ENCODE peak calls at places on chromosomes 7 and 10, in eight cellular contexts. One of them, this sample, is unnamed.

GRCh38 chr10:4470231-4470840 is 355.7 kb upstream of the AKR1E2 start:
- DNase-seq in transverse colon: no peak
- DNase-seq in HL-60: no peak
- DNase-seq in sigmoid colon: no peak
- DNase-seq in stomach: no peak
- DNase-seq in prostate gland: no peak
- DNase-seq in GM23338: no peak
- DNase-seq in K562: no peak
- DNase-seq in this sample: no peak

GRCh38 chr10:54800677-54801480 is at the start of gene PCDH15:
- DNase-seq in transverse colon: no peak
- DNase-seq in HL-60: no peak
- DNase-seq in sigmoid colon: no peak
- DNase-seq in stomach: no peak
- DNase-seq in prostate gland: no peak
- DNase-seq in GM23338: peak; percentile 80
- DNase-seq in K562: no peak
- DNase-seq in this sample: peak; percentile 37

GRCh38 chr7:134834689-134835462 is 55.4 kb downstream of the CALD1 start:
- DNase-seq in transverse colon: no peak
- DNase-seq in HL-60: no peak
- DNase-seq in sigmoid colon: peak; percentile 81
- DNase-seq in stomach: no peak
- DNase-seq in prostate gland: no peak
- DNase-seq in GM23338: no peak
- DNase-seq in K562: peak; percentile 70
- DNase-seq in this sample: peak; percentile 22

GRCh38 chr10:9038146-9038714 is 983.7 kb downstream of the GATA3 start:
- DNase-seq in transverse colon: no peak
- DNase-seq in HL-60: peak; percentile 0
- DNase-seq in sigmoid colon: no peak
- DNase-seq in stomach: no peak
- DNase-seq in prostate gland: no peak
- DNase-seq in GM23338: no peak
- DNase-seq in K562: no peak
- DNase-seq in this sample: no peak

GRCh38 chr10:3225589-3225988 is 53.0 kb upstream of the PITRM1 start:
- DNase-seq in transverse colon: no peak
- DNase-seq in HL-60: no peak
- DNase-seq in sigmoid colon: no peak
- DNase-seq in stomach: no peak
- DNase-seq in prostate gland: no peak
- DNase-seq in GM23338: no peak
- DNase-seq in K562: no peak
- DNase-seq in this sample: no peak

GRCh38 chr7:47943676-47944474 is 4.4 kb downstream of the PKD1L1 start:
- DNase-seq in transverse colon: no peak
- DNase-seq in HL-60: no peak
- DNase-seq in sigmoid colon: no peak
- DNase-seq in stomach: no peak
- DNase-seq in prostate gland: no peak
- DNase-seq in GM23338: no peak
- DNase-seq in K562: no peak
- DNase-seq in this sample: peak; percentile 58

GRCh38 chr7:10973942-10974716 is 457 bp downstream of the PHF14 start:
- DNase-seq in transverse colon: peak; percentile 37
- DNase-seq in HL-60: no peak
- DNase-seq in sigmoid colon: no peak
- DNase-seq in stomach: peak; percentile 28
- DNase-seq in prostate gland: no peak
- DNase-seq in GM23338: peak; percentile 65
- DNase-seq in K562: peak; percentile 44
- DNase-seq in this sample: peak; percentile 83

GRCh38 chr7:28155964-28156363 is 24.6 kb downstream of the JAZF1 start:
- DNase-seq in transverse colon: no peak
- DNase-seq in HL-60: no peak
- DNase-seq in sigmoid colon: no peak
- DNase-seq in stomach: no peak
- DNase-seq in prostate gland: no peak
- DNase-seq in GM23338: no peak
- DNase-seq in K562: no peak
- DNase-seq in this sample: no peak

GRCh38 chr10:33022090-33022489 is 64.1 kb upstream of the ITGB1 start:
- DNase-seq in transverse colon: no peak
- DNase-seq in HL-60: no peak
- DNase-seq in sigmoid colon: no peak
- DNase-seq in stomach: no peak
- DNase-seq in prostate gland: no peak
- DNase-seq in GM23338: no peak
- DNase-seq in K562: no peak
- DNase-seq in this sample: no peak

GRCh38 chr7:74010407-74010806 is 17.6 kb upstream of the ELN start:
- DNase-seq in transverse colon: no peak
- DNase-seq in HL-60: no peak
- DNase-seq in sigmoid colon: no peak
- DNase-seq in stomach: no peak
- DNase-seq in prostate gland: no peak
- DNase-seq in GM23338: no peak
- DNase-seq in K562: no peak
- DNase-seq in this sample: no peak
- TF ChIP-seq POLR2AphosphoS5 in transverse colon: no peak
- TF ChIP-seq POLR2AphosphoS5 in HL-60: no peak
- TF ChIP-seq POLR2AphosphoS5 in sigmoid colon: no peak
- TF ChIP-seq POLR2AphosphoS5 in stomach: no peak
- TF ChIP-seq POLR2AphosphoS5 in prostate gland: no peak
- TF ChIP-seq POLR2AphosphoS5 in GM23338: no peak
- TF ChIP-seq POLR2AphosphoS5 in K562: no peak
- TF ChIP-seq POLR2AphosphoS5 in this sample: no peak

GRCh38 chr10:62046522-62047239 is 145.2 kb downstream of the ARID5B start:
- DNase-seq in transverse colon: no peak
- DNase-seq in HL-60: no peak
- DNase-seq in sigmoid colon: peak; percentile 77
- DNase-seq in stomach: no peak
- DNase-seq in prostate gland: no peak
- DNase-seq in GM23338: no peak
- DNase-seq in K562: no peak
- DNase-seq in this sample: no peak

GRCh38 chr10:62040896-62041295 is 139.4 kb downstream of the ARID5B start:
- DNase-seq in transverse colon: no peak
- DNase-seq in HL-60: no peak
- DNase-seq in sigmoid colon: no peak
- DNase-seq in stomach: no peak
- DNase-seq in prostate gland: no peak
- DNase-seq in GM23338: no peak
- DNase-seq in K562: no peak
- DNase-seq in this sample: no peak

GRCh38 chr10:62045765-62046521 is 144.4 kb downstream of the ARID5B start:
- DNase-seq in transverse colon: no peak
- DNase-seq in HL-60: no peak
- DNase-seq in sigmoid colon: no peak
- DNase-seq in stomach: no peak
- DNase-seq in prostate gland: no peak
- DNase-seq in GM23338: no peak
- DNase-seq in K562: no peak
- DNase-seq in this sample: no peak

GRCh38 chr10:62044569-62044968 is 143.1 kb downstream of the ARID5B start:
- DNase-seq in transverse colon: no peak
- DNase-seq in HL-60: no peak
- DNase-seq in sigmoid colon: no peak
- DNase-seq in stomach: no peak
- DNase-seq in prostate gland: no peak
- DNase-seq in GM23338: no peak
- DNase-seq in K562: no peak
- DNase-seq in this sample: no peak

GRCh38 chr10:62043493-62043938 is 142.0 kb downstream of the ARID5B start:
- DNase-seq in transverse colon: no peak
- DNase-seq in HL-60: no peak
- DNase-seq in sigmoid colon: no peak
- DNase-seq in stomach: no peak
- DNase-seq in prostate gland: no peak
- DNase-seq in GM23338: no peak
- DNase-seq in K562: no peak
- DNase-seq in this sample: no peak
- TF ChIP-seq POLR2AphosphoS5 in transverse colon: no peak
- TF ChIP-seq POLR2AphosphoS5 in HL-60: no peak
- TF ChIP-seq POLR2AphosphoS5 in sigmoid colon: no peak
- TF ChIP-seq POLR2AphosphoS5 in stomach: no peak
- TF ChIP-seq POLR2AphosphoS5 in prostate gland: no peak
- TF ChIP-seq POLR2AphosphoS5 in GM23338: no peak
- TF ChIP-seq POLR2AphosphoS5 in K562: no peak
- TF ChIP-seq POLR2AphosphoS5 in this sample: no peak

DNA sequence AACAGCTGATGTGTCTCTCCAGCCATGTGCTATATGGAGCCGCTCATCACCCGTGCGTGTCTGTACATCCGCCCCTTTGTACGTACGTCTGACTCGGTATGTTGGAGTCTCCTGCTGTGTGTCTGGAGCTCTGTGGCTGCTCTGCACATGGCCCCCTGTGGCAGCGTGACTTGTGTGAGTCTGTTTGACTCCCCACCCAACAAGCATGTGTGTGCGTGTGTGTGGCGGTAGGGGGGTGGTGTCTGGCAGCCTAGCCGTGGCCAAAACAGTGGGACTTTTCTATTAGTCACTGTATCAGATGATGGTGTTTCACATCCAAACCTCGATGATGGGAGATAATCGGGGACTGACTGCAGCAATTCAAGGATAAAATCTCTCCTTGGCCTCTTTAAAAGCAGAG is 94.1 kb downstream of the COL13A1 start:
- DNase-seq in transverse colon: no peak
- DNase-seq in HL-60: no peak
- DNase-seq in sigmoid colon: no peak
- DNase-seq in stomach: no peak
- DNase-seq in prostate gland: no peak
- DNase-seq in GM23338: no peak
- DNase-seq in K562: no peak
- DNase-seq in this sample: peak; percentile 58
- TF ChIP-seq POLR2AphosphoS5 in transverse colon: no peak
- TF ChIP-seq POLR2AphosphoS5 in HL-60: no peak
- TF ChIP-seq POLR2AphosphoS5 in sigmoid colon: no peak
- TF ChIP-seq POLR2AphosphoS5 in stomach: no peak
- TF ChIP-seq POLR2AphosphoS5 in prostate gland: no peak
- TF ChIP-seq POLR2AphosphoS5 in GM23338: no peak
- TF ChIP-seq POLR2AphosphoS5 in K562: no peak
- TF ChIP-seq POLR2AphosphoS5 in this sample: no peak

DNA sequence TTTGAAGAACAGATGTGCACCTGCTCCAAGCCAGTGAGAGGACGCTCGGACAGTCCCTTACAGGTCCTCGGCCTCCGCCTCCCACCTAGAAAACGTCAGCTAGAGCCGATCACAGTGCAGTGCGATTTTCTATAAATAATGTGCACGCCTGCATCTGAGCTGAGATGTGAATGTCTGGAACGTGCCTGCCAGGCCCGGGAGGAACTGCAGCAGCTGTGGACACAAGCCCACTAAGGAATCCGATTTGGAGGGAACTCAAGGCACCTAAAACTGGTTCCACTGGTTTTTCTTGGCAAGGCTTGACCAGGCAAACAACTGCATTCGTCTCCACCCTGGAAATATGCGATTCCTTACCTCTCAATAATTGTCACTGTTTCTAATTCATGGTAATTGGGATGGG is 76.3 kb downstream of the DIP2C start:
- DNase-seq in transverse colon: peak; percentile 72
- DNase-seq in HL-60: no peak
- DNase-seq in sigmoid colon: peak; percentile 68
- DNase-seq in stomach: peak; percentile 85
- DNase-seq in prostate gland: peak; percentile 92
- DNase-seq in GM23338: peak; percentile 33
- DNase-seq in K562: no peak
- DNase-seq in this sample: no peak
- TF ChIP-seq POLR2AphosphoS5 in transverse colon: no peak
- TF ChIP-seq POLR2AphosphoS5 in HL-60: no peak
- TF ChIP-seq POLR2AphosphoS5 in sigmoid colon: peak; percentile 42
- TF ChIP-seq POLR2AphosphoS5 in stomach: peak; percentile 64
- TF ChIP-seq POLR2AphosphoS5 in prostate gland: peak; percentile 84
- TF ChIP-seq POLR2AphosphoS5 in GM23338: no peak
- TF ChIP-seq POLR2AphosphoS5 in K562: no peak
- TF ChIP-seq POLR2AphosphoS5 in this sample: no peak

GRCh38 chr7:104902183-104902582 is 111.8 kb upstream of the KMT2E start:
- DNase-seq in transverse colon: no peak
- DNase-seq in HL-60: no peak
- DNase-seq in sigmoid colon: no peak
- DNase-seq in stomach: no peak
- DNase-seq in prostate gland: no peak
- DNase-seq in GM23338: no peak
- DNase-seq in K562: no peak
- DNase-seq in this sample: no peak
- TF ChIP-seq POLR2AphosphoS5 in transverse colon: no peak
- TF ChIP-seq POLR2AphosphoS5 in HL-60: no peak
- TF ChIP-seq POLR2AphosphoS5 in sigmoid colon: no peak
- TF ChIP-seq POLR2AphosphoS5 in stomach: no peak
- TF ChIP-seq POLR2AphosphoS5 in prostate gland: no peak
- TF ChIP-seq POLR2AphosphoS5 in GM23338: no peak
- TF ChIP-seq POLR2AphosphoS5 in K562: no peak
- TF ChIP-seq POLR2AphosphoS5 in this sample: no peak

DNA sequence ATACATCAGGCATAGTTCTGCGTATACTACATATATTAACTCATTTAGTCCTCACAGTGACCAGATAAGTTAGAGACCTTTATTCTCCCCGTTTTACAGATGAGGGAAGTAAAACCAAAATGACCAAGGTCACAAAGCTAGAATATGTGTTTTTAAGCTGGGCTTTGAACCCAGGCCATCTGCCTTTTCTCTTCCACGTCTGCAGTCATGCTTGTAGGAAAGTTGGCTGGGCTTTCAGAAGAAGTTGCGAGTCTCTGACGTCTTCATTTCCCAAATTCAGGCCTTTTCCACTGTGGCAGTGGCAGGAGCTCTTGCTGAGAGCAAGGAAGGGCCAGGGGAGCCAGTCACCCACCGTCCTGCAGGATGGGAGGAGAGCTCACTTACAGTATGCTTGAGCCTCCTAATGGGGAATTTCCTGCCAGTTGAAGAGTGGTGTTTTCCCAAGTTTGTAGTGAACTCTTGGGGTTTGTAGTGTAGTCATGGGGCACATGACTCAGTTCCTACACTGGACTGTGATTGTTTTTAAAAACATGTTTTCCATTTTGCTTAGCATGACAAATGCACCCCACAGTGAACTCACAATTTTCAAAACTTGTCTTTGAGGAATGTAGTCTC is 34.2 kb downstream of the CYP17A1 start:
- DNase-seq in transverse colon: peak; percentile 29
- DNase-seq in HL-60: no peak
- DNase-seq in sigmoid colon: peak; percentile 91
- DNase-seq in stomach: no peak
- DNase-seq in prostate gland: no peak
- DNase-seq in GM23338: peak; percentile 73
- DNase-seq in K562: no peak
- DNase-seq in this sample: no peak
- TF ChIP-seq POLR2AphosphoS5 in transverse colon: peak; percentile 43
- TF ChIP-seq POLR2AphosphoS5 in HL-60: no peak
- TF ChIP-seq POLR2AphosphoS5 in sigmoid colon: peak; percentile 85
- TF ChIP-seq POLR2AphosphoS5 in stomach: peak; percentile 24
- TF ChIP-seq POLR2AphosphoS5 in prostate gland: no peak
- TF ChIP-seq POLR2AphosphoS5 in GM23338: no peak
- TF ChIP-seq POLR2AphosphoS5 in K562: no peak
- TF ChIP-seq POLR2AphosphoS5 in this sample: no peak

This sample was measured in SK-N-SH.